ENCODE peak calls at places on chromosome 17, in four cellular contexts. One of them, this sample, is unnamed.

GRCh38 chr17:58913552-58913951 is 157.9 kb downstream of the PPM1E start:
- DNase-seq in ureter: no peak
- DNase-seq in AG08396: no peak
- DNase-seq in T-cell: no peak
- DNase-seq in this sample: no peak

GRCh38 chr17:31291820-31292219 is 5.2 kb downstream of the OMG start:
- DNase-seq in ureter: no peak
- DNase-seq in AG08396: no peak
- DNase-seq in T-cell: no peak
- DNase-seq in this sample: no peak

GRCh38 chr17:76032073-76032779 is 5.1 kb upstream of the EVPL start:
- DNase-seq in ureter: no peak
- DNase-seq in AG08396: no peak
- DNase-seq in T-cell: no peak
- DNase-seq in this sample: no peak

GRCh38 chr17:34133350-34133749 is 121.7 kb upstream of the CCL2 start:
- DNase-seq in ureter: peak; percentile 18
- DNase-seq in AG08396: no peak
- DNase-seq in T-cell: no peak
- DNase-seq in this sample: no peak

GRCh38 chr17:9446528-9446927 is 129.1 kb downstream of the STX8 start:
- DNase-seq in ureter: no peak
- DNase-seq in AG08396: no peak
- DNase-seq in T-cell: no peak
- DNase-seq in this sample: no peak

GRCh38 chr17:54967621-54968258 is 714 bp downstream of the COX11 start:
- DNase-seq in ureter: no peak
- DNase-seq in AG08396: peak; percentile 27
- DNase-seq in T-cell: no peak
- DNase-seq in this sample: no peak

GRCh38 chr17:64378890-64379354 is 11.7 kb downstream of the PECAM1 start:
- DNase-seq in ureter: no peak
- DNase-seq in AG08396: no peak
- DNase-seq in T-cell: no peak
- DNase-seq in this sample: no peak

GRCh38 chr17:65198653-65199382 is 61.6 kb downstream of the RGS9 start:
- DNase-seq in ureter: no peak
- DNase-seq in AG08396: peak; percentile 71
- DNase-seq in T-cell: no peak
- DNase-seq in this sample: no peak

GRCh38 chr17:59763861-59764260 is 56.4 kb downstream of the VMP1 start:
- DNase-seq in ureter: no peak
- DNase-seq in AG08396: peak; percentile 28
- DNase-seq in T-cell: no peak
- DNase-seq in this sample: no peak

GRCh38 chr17:49545007-49545660 is 30.5 kb upstream of the NXPH3 start:
- DNase-seq in ureter: no peak
- DNase-seq in AG08396: no peak
- DNase-seq in T-cell: no peak
- DNase-seq in this sample: no peak

GRCh38 chr17:21282231-21282630 is 2.3 kb upstream of the MAP2K3 start:
- DNase-seq in ureter: no peak
- DNase-seq in AG08396: peak; percentile 91
- DNase-seq in T-cell: no peak
- DNase-seq in this sample: no peak

GRCh38 chr17:83199500-83200201 is 120.2 kb downstream of the METRNL start:
- DNase-seq in ureter: no peak
- DNase-seq in AG08396: no peak
- DNase-seq in T-cell: peak; percentile 13
- DNase-seq in this sample: peak; percentile 44

GRCh38 chr17:45230787-45231480 is 9.2 kb downstream of the FMNL1 start:
- DNase-seq in ureter: no peak
- DNase-seq in AG08396: no peak
- DNase-seq in T-cell: no peak
- DNase-seq in this sample: no peak

GRCh38 chr17:49585422-49586027 is 9.9 kb downstream of the NXPH3 start:
- DNase-seq in ureter: no peak
- DNase-seq in AG08396: no peak
- DNase-seq in T-cell: no peak
- DNase-seq in this sample: no peak

GRCh38 chr17:48052956-48053757 is 5.0 kb downstream of the NFE2L1 start:
- DNase-seq in ureter: no peak
- DNase-seq in AG08396: no peak
- DNase-seq in T-cell: no peak
- DNase-seq in this sample: no peak

This sample was measured in activated gamma-delta T cell treated with Interleukin-2 at 50 U/mL for 16 hours.